ENCODE peak calls at places on chromosomes 6 and 20, in five cellular contexts. W is pancreas; H is heart right ventricle; U is CD4-positive, alpha-beta memory T cell; E is neuronal stem cell. A is an unnamed sample.

GRCh38 chr6:160132776-160133338 is 11.2 kb downstream of the SLC22A1 start:
- DNase-seq in U (no peak), H (no peak), W (no peak), E (no peak), A (no peak)

GRCh38 chr6:27157461-27158315 is 89.8 kb upstream of the PRSS16 start:
- DNase-seq in W (peak), E (no peak), H (peak), U (peak), A (peak)

GRCh38 chr6:36441307-36441894 is 1.3 kb downstream of the PXT1 start:
- DNase-seq in H (peak), E (no peak), U (peak), W (peak), A (peak)

GRCh38 chr6:42047790-42048405 is 2.4 kb upstream of the TAF8 start:
- DNase-seq in E (no peak), U (no peak), H (no peak), W (no peak), A (no peak)

GRCh38 chr6:41625442-41625841 is 12.8 kb upstream of the MDFI start:
- DNase-seq in W (no peak), U (no peak), E (no peak), H (peak), A (no peak)

GRCh38 chr20:11891827-11892521 is 25.7 kb upstream of the BTBD3 start:
- DNase-seq in H (peak), U (peak), W (peak), E (peak), A (peak)

GRCh38 chr6:150606258-150607043 is 6.8 kb downstream of the PLEKHG1 start:
- DNase-seq in U (no peak), W (no peak), E (no peak), H (no peak), A (no peak)

GRCh38 chr20:47360489-47361267 is 4.2 kb upstream of the ZMYND8 start:
- DNase-seq in U (no peak), H (peak), E (peak), W (peak), A (peak)

GRCh38 chr20:58611236-58612020 is 39.7 kb upstream of the STX16 start:
- DNase-seq in E (no peak), W (no peak), H (no peak), U (no peak), A (no peak)

GRCh38 chr20:51012357-51012756 is 10.6 kb downstream of the KCNG1 start:
- DNase-seq in W (no peak), E (no peak), U (no peak), H (no peak), A (no peak)

GRCh38 chr20:20719411-20719810 is 7.0 kb upstream of the RALGAPA2 start:
- DNase-seq in H (no peak), E (no peak), U (no peak), W (no peak), A (no peak)

GRCh38 chr20:50654899-50655298 is 36.4 kb downstream of the RIPOR3 start:
- DNase-seq in H (no peak), U (no peak), W (no peak), E (no peak), A (no peak)

GRCh38 chr6:132967871-132968270 is 153.5 kb downstream of the RPS12 start:
- DNase-seq in U (no peak), W (no peak), E (no peak), H (no peak), A (no peak)

GRCh38 chr20:53993310-53993709 is 77.1 kb downstream of the BCAS1 start:
- DNase-seq in W (no peak), U (no peak), E (no peak), H (no peak), A (no peak)

GRCh38 chr6:149864578-149865535 is 698 bp upstream of the LRP11 start:
- DNase-seq in U (peak), W (no peak), E (peak), H (no peak), A (no peak)

GRCh38 chr6:680666-681374 is 12.1 kb downstream of the EXOC2 start:
- DNase-seq in E (no peak), U (no peak), H (no peak), W (no peak), A (no peak)

GRCh38 chr6:686528-686927 is 6.4 kb downstream of the EXOC2 start:
- DNase-seq in E (no peak), H (no peak), U (no peak), W (no peak), A (no peak)

GRCh38 chr6:689223-689622 is 3.7 kb downstream of the EXOC2 start:
- DNase-seq in E (no peak), H (no peak), W (no peak), U (no peak), A (no peak)

GRCh38 chr6:683742-684440 is 9.0 kb downstream of the EXOC2 start:
- DNase-seq in U (no peak), W (no peak), E (peak), H (no peak), A (peak)

DNA sequence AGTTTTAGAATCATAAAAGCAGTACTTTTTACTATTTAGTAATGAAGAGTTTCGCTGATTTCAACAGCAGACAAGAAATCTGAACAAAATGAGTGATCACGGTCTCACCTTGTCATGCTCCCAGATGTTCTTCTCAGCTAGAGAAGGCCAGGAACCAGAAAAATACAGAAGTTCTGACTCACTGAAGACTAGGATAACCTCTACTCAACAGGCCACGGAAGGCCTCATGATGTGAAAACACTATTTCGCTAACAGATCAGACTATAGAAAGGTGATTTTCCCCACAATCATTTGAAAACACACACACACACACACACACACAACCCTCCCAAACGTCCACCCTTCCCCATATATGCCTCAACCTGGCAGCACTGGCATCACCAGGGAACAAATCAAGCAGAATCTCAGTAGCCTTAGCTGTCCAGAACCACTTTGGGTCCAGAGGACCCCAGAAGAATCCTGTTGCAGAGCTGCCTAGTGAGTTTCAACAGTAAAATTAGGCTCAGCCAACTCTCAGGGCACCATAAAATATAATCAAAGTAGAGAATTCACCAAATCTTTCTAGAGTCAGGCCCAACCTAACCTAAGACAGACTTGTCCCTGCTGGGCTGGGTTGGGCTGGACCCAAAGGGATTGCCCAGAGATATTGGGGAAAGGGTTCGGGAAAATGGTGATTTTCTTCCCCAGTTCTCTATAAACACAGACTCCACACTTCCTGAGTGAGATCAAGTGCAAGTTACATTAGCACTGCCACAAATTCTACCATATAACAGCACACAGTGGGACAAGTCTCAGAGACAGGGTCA is 7.9 kb downstream of the EXOC2 start:
- DNase-seq in E (no peak), W (no peak), U (no peak), H (no peak), A (no peak)
- H3K4me3 ChIP-seq in E (no peak), W (no peak), U (no peak), H (no peak), A (no peak)

DNA sequence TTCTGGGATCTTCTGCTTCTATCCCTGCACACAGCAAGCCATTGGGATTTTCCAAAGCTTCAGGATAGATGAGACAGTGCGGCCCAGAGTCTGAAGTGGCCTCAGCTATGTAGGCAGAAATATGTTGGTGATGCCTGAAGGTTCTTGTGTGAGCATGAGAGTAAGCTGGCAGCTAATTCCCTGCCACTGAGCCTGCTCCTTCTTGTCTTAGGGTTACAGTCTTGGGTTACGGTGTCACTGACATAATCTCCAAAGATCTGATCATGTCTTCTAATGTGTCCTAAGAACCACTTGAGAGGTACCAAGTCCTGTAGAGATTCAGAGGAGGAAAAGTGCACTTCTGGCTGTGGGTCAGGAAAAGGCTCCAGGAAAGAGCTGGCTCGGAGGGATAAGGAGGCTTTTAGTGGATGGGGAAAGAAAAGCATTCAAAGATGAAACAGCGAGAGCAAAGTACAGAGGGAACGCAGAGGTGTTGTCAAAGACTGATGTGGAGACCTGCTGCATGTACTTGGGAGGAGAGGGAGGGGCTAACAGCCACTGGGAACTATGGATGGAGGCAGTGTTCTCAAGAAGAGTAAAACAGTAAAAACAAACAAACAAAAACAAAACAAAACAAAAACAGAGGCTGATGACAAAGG is 131.0 kb upstream of the MYLIP start:
- DNase-seq in W (no peak), H (no peak), E (no peak), U (no peak), A (no peak)
- H3K27ac ChIP-seq in W (no peak), H (no peak), E (no peak), U (no peak), A (no peak)

GRCh38 chr6:88921734-88922133 is 41.7 kb downstream of the RNGTT start:
- DNase-seq in W (no peak), H (no peak), U (no peak), E (no peak), A (no peak)
- H3K4me3 ChIP-seq in W (no peak), H (no peak), U (no peak), E (no peak), A (no peak)

GRCh38 chr6:143689852-143690251 is 12.1 kb downstream of the PHACTR2 start:
- DNase-seq in U (no peak), W (no peak), E (no peak), H (no peak), A (no peak)

GRCh38 chr6:143688681-143689080 is 10.9 kb downstream of the PHACTR2 start:
- DNase-seq in H (no peak), E (no peak), W (no peak), U (no peak), A (no peak)

GRCh38 chr6:143685653-143686052 is 7.9 kb downstream of the PHACTR2 start:
- DNase-seq in U (no peak), E (no peak), W (no peak), H (no peak), A (no peak)

GRCh38 chr6:143684484-143684883 is 6.7 kb downstream of the PHACTR2 start:
- DNase-seq in W (no peak), H (no peak), U (no peak), E (no peak), A (no peak)

DNA sequence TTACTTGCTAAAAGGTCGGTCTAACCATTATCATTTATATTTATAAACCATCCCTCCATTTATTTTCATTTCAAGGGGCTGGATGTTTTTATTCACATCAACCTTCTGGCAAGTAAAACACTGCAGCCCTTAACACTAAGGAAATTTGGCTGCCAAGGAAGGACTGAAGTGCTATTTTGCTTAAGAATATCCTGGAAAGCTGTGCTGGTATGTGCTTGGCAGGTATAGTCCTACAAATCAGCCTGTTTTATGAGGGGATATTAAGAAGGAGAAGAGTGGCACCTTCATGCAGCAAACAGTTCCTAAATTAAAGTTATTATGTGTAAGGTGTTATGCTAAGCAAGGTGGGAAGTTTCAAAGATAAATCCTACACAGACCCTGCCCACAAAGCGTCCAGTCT is 9.8 kb downstream of the PHACTR2 start:
- DNase-seq in W (no peak), H (no peak), U (no peak), E (no peak), A (no peak)
- H3K27ac ChIP-seq in W (no peak), H (peak), U (no peak), E (no peak), A (peak)

GRCh38 chr6:170295519-170296422 is 4.9 kb upstream of the DLL1 start:
- DNase-seq in W (peak), E (peak), U (peak), H (peak), A (no peak)
- H3K4me3 ChIP-seq in W (peak), E (peak), U (peak), H (peak), A (peak)

DNA sequence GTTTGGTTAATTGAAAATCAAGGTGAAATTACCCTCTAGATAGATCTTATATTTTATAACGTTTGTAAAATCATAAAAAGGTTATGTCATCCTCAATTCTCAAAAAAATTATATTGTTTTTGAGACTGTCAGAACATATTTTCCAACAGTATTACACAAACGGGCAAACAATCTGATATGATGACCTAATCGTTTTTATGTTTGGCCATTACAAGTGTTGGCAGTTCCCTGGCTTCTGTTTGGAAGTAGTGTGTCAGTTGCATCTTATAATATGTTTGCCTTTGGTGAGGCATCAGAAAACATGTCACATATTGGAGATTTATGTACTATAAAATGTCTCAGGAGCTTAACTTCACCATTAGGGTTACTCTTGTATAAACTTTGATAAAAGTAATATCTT is 308.1 kb upstream of the EPHA7 start:
- DNase-seq in H (no peak), U (no peak), E (no peak), W (no peak), A (no peak)
- H3K27ac ChIP-seq in H (no peak), U (no peak), E (no peak), W (no peak), A (no peak)

A was measured in left lung.